ENCODE peak calls at places on chromosome X, in four cellular contexts. X is K562, N is GM12878, S is HepG2. K is an unnamed sample.

GRCh38 chrX:38206542-38206941 is 14.1 kb downstream of the SRPX start:
- DNase-seq in X (no peak), N (no peak), S (no peak), K (no peak)

GRCh38 chrX:68175569-68175968 is 257.7 kb downstream of the OPHN1 start:
- DNase-seq in X (no peak), N (no peak), S (no peak), K (no peak)

GRCh38 chrX:30887721-30888120 is 1.3 kb downstream of the TAB3 start:
- DNase-seq in X (no peak), N (no peak), S (no peak), K (no peak)

GRCh38 chrX:38941675-38942074 is 140.4 kb downstream of the MID1IP1 start:
- DNase-seq in X (no peak), N (no peak), S (no peak), K (no peak)

GRCh38 chrX:75596178-75596577 is 73.3 kb upstream of the ZDHHC15 start:
- DNase-seq in X (no peak), N (no peak), S (no peak), K (no peak)

GRCh38 chrX:134717698-134718328 is 59.5 kb upstream of the PLAC1 start:
- DNase-seq in X (no peak), N (no peak), S (no peak), K (no peak)

GRCh38 chrX:54246866-54247265 is 63.8 kb upstream of the FAM120C start:
- DNase-seq in X (no peak), N (no peak), S (no peak), K (no peak)

GRCh38 chrX:56284269-56284668 is 52.1 kb downstream of the KLF8 start:
- DNase-seq in X (no peak), N (no peak), S (no peak), K (no peak)

GRCh38 chrX:49988128-49988527 is 65.7 kb downstream of the CLCN5 start:
- DNase-seq in X (no peak), N (no peak), S (no peak), K (no peak)

GRCh38 chrX:48958635-48959094 is 1.3 kb upstream of the OTUD5 start:
- DNase-seq in X (no peak), N (no peak), S (peak; percentile 21), K (no peak)

GRCh38 chrX:108439434-108439883 is at the start of gene COL4A5:
- DNase-seq in X (peak; percentile 62), N (no peak), S (peak; percentile 84), K (peak; percentile 71)

GRCh38 chrX:134600714-134601113 is 57.6 kb downstream of the PLAC1 start:
- DNase-seq in X (no peak), N (no peak), S (no peak), K (no peak)

GRCh38 chrX:54509401-54509800 is 13.4 kb upstream of the FGD1 start:
- DNase-seq in X (no peak), N (no peak), S (no peak), K (no peak)

GRCh38 chrX:38313190-38313589 is 14.1 kb downstream of the RPGR start:
- DNase-seq in X (no peak), N (no peak), S (no peak), K (no peak)

DNA sequence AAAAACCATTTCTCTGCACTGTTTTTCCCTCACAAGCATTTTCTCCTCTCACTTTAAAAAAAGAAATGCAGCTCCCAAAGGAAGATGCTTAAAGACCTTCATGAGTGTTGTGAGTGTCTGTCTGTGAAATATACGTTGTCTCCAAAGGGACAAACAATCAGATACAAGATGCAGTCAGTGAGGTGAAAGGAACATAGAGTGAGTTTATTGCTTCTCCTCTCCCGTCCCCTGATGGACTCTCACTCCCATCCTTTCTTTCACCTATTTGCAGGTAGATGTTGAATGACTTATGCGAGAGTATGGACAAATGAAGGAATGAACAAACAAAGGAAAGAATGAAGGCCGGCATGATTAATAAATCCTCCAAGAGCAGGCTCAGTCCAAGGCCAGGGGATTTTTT is 561.2 kb upstream of the DIPK2B start:
- DNase-seq in X (no peak), N (no peak), S (no peak), K (no peak)
- TF ChIP-seq TARDBP in X (no peak), N (no peak), S (no peak), K (no peak)

GRCh38 chrX:94107981-94108380 is 434.0 kb downstream of the FAM133A start:
- DNase-seq in X (no peak), N (no peak), S (no peak), K (no peak)
- TF ChIP-seq TARDBP in X (no peak), N (no peak), S (no peak), K (no peak)

GRCh38 chrX:112148397-112148796 is 65.8 kb upstream of the TRPC5 start:
- DNase-seq in X (no peak), N (no peak), S (no peak), K (no peak)

GRCh38 chrX:112147206-112147605 is 64.6 kb upstream of the TRPC5 start:
- DNase-seq in X (peak; percentile 11), N (no peak), S (no peak), K (peak; percentile 58)
- TF ChIP-seq TARDBP in X (no peak), N (no peak), S (no peak), K (no peak)

GRCh38 chrX:118115948-118116307 is 682 bp downstream of the KLHL13 start:
- DNase-seq in X (no peak), N (no peak), S (no peak), K (no peak)
- TF ChIP-seq TARDBP in X (no peak), N (no peak), S (no peak), K (no peak)

GRCh38 chrX:1468250-1468772 is 15.6 kb upstream of the ASMTL start:
- DNase-seq in X (no peak), N (peak; percentile 83), S (no peak), K (no peak)
- TF ChIP-seq TARDBP in X (no peak), N (no peak), S (no peak), K (no peak)

DNA sequence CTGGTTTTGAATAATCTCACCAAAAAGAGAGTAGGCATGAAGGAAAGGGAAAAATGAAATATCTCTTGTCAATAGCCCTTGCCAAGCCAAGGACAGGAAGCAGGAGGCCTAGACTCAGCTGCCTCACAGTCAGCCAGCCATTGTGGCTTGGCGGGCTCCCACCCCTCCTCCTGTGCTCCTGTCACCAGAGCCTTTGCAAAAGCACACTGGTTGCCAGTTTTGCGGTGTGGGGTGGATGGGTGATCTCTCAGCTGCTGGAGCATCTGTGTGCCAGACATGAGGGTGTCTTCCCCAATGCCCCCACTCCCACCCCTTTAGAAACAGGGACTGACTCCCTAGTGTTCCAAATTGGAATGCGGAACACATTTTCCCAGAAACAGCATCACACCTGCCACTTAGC is 26.1 kb downstream of the ARHGEF6 start:
- DNase-seq in X (no peak), N (no peak), S (no peak), K (no peak)
- TF ChIP-seq TARDBP in X (no peak), N (no peak), S (no peak), K (no peak)